ENCODE peak calls at places on chromosomes 5 and 9, in eight cellular contexts. I is tibial artery, U is IMR-90, F is adrenal gland, C is cardiac muscle cell, T is lung, S is heart left ventricle, A is stomach. V is an unnamed sample. For H3K4me1, the result is how much of the 10 kb centered on the place peaks cover.

GRCh38 chr5:153520952-153521351 is 30.5 kb downstream of the GRIA1 start:
- DNase-seq in I (no peak), U (peak), F (no peak), C (no peak), T (no peak), S (no peak), A (no peak), V (no peak)

GRCh38 chr5:22926574-22926973 is 73.4 kb upstream of the CDH12 start:
- DNase-seq in I (no peak), U (no peak), F (no peak), C (no peak), T (no peak), S (no peak), A (no peak), V (no peak)

GRCh38 chr5:103393131-103393754 is 134.7 kb downstream of the MACIR start:
- DNase-seq in I (no peak), U (no peak), F (peak), C (peak), T (no peak), S (no peak), A (no peak), V (no peak)

GRCh38 chr5:74934949-74935751 is 69.0 kb upstream of the FAM169A start:
- DNase-seq in I (no peak), U (peak), F (peak), C (no peak), T (no peak), S (no peak), A (no peak), V (no peak)

GRCh38 chr9:2559212-2560152 is 62.1 kb upstream of the VLDLR start:
- DNase-seq in I (peak), U (peak), F (peak), C (no peak), T (peak), S (peak), A (peak), V (peak)

GRCh38 chr5:148831590-148832565 is 5.5 kb downstream of the ADRB2 start:
- DNase-seq in I (no peak), U (no peak), F (peak), C (no peak), T (no peak), S (no peak), A (no peak), V (no peak)

GRCh38 chr5:181217111-181217804 is 5.8 kb upstream of the TRIM41 start:
- DNase-seq in I (peak), U (peak), F (peak), C (peak), T (no peak), S (peak), A (peak), V (no peak)

GRCh38 chr9:135591491-135592330 is 30.2 kb downstream of the PAEP start:
- DNase-seq in I (peak), U (no peak), F (no peak), C (no peak), T (no peak), S (peak), A (no peak), V (no peak)

GRCh38 chr9:115946530-115946929 is 207.1 kb upstream of the PAPPA start:
- DNase-seq in I (no peak), U (no peak), F (no peak), C (no peak), T (no peak), S (no peak), A (no peak), V (no peak)

GRCh38 chr5:9034671-9035070 is 511.2 kb downstream of the SEMA5A start:
- DNase-seq in I (no peak), U (peak), F (no peak), C (no peak), T (no peak), S (no peak), A (no peak), V (no peak)

GRCh38 chr9:73153793-73154227 is 2.1 kb downstream of the ANXA1 start:
- DNase-seq in I (no peak), U (peak), F (no peak), C (no peak), T (no peak), S (no peak), A (no peak), V (no peak)

GRCh38 chr9:112541690-112542089 is 55.1 kb downstream of the KIAA1958 start:
- DNase-seq in I (no peak), U (peak), F (peak), C (no peak), T (no peak), S (no peak), A (no peak), V (no peak)

GRCh38 chr5:151555760-151556576 is 35.2 kb downstream of the FAT2 start:
- DNase-seq in I (no peak), U (no peak), F (no peak), C (no peak), T (no peak), S (no peak), A (no peak), V (no peak)

GRCh38 chr5:154795235-154795596 is 40.0 kb downstream of the LARP1 start:
- DNase-seq in I (no peak), U (peak), F (no peak), C (no peak), T (no peak), S (no peak), A (no peak), V (no peak)

GRCh38 chr5:64784451-64785025 is 15.8 kb downstream of the CWC27 start:
- DNase-seq in I (peak), U (peak), F (peak), C (peak), T (peak), S (no peak), A (peak), V (peak)

GRCh38 chr9:107883496-107884120 is 394.0 kb upstream of the KLF4 start:
- DNase-seq in I (no peak), U (no peak), F (peak), C (no peak), T (no peak), S (no peak), A (no peak), V (no peak)

GRCh38 chr5:172299916-172300439 is 16.4 kb upstream of the UBTD2 start:
- DNase-seq in I (no peak), U (peak), F (peak), C (no peak), T (no peak), S (no peak), A (no peak), V (no peak)

GRCh38 chr9:137724114-137724445 is 105.3 kb downstream of the EHMT1 start:
- DNase-seq in I (no peak), U (peak), F (no peak), C (peak), T (no peak), S (no peak), A (no peak), V (no peak)

GRCh38 chr5:1523480-1523792 is 324 bp downstream of the LPCAT1 start:
- DNase-seq in I (no peak), U (no peak), F (no peak), C (no peak), T (no peak), S (no peak), A (no peak), V (no peak)

GRCh38 chr9:89036862-89037261 is 45.6 kb downstream of the S1PR3 start:
- DNase-seq in I (peak), U (no peak), F (peak), C (no peak), T (no peak), S (no peak), A (no peak), V (no peak)

GRCh38 chr5:149437369-149438040 is 58.4 kb upstream of the IL17B start:
- DNase-seq in I (no peak), U (no peak), F (no peak), C (no peak), T (no peak), S (no peak), A (no peak), V (no peak)

GRCh38 chr5:30414078-30414477 is 779.4 kb upstream of the CDH6 start:
- DNase-seq in I (no peak), U (no peak), F (no peak), C (no peak), T (no peak), S (no peak), A (no peak), V (no peak)

GRCh38 chr5:59637878-59638580 is 255.5 kb downstream of the PDE4D start:
- DNase-seq in I (no peak), U (no peak), F (no peak), C (no peak), T (no peak), S (no peak), A (no peak), V (no peak)

GRCh38 chr9:135049460-135049859 is 38.0 kb upstream of the OLFM1 start:
- DNase-seq in I (peak), U (no peak), F (no peak), C (no peak), T (no peak), S (no peak), A (peak), V (no peak)

GRCh38 chr9:95457769-95458168 is 59.0 kb downstream of the PTCH1 start:
- DNase-seq in I (no peak), U (peak), F (no peak), C (no peak), T (no peak), S (no peak), A (no peak), V (no peak)

GRCh38 chr9:78032599-78033457 is 1.2 kb upstream of the GNAQ start:
- DNase-seq in I (no peak), U (no peak), F (no peak), C (no peak), T (no peak), S (no peak), A (no peak), V (no peak)

GRCh38 chr9:136578915-136579637 is 33.2 kb upstream of the NOTCH1 start:
- DNase-seq in I (no peak), U (no peak), F (no peak), C (peak), T (no peak), S (peak), A (no peak), V (no peak)

GRCh38 chr9:87615547-87616148 is 110.3 kb upstream of the CTSL start:
- DNase-seq in I (no peak), U (no peak), F (no peak), C (no peak), T (no peak), S (no peak), A (peak), V (no peak)

GRCh38 chr9:20683351-20684034 is 566 bp upstream of the FOCAD start:
- DNase-seq in I (peak), U (peak), F (peak), C (peak), T (peak), S (no peak), A (peak), V (peak)

GRCh38 chr5:115379622-115380344 is 83.3 kb upstream of the CCDC112 start:
- DNase-seq in I (no peak), U (no peak), F (no peak), C (no peak), T (no peak), S (no peak), A (peak), V (no peak)

GRCh38 chr9:108035485-108035884 is 545.9 kb upstream of the KLF4 start:
- DNase-seq in I (no peak), U (peak), F (no peak), C (no peak), T (no peak), S (no peak), A (no peak), V (no peak)

GRCh38 chr9:133142657-133143592 is 20.8 kb downstream of the GBGT1 start:
- DNase-seq in I (no peak), U (no peak), F (no peak), C (no peak), T (no peak), S (peak), A (peak), V (no peak)

GRCh38 chr5:77869115-77869798 is 93.1 kb upstream of the TBCA start:
- DNase-seq in I (no peak), U (no peak), F (no peak), C (no peak), T (no peak), S (no peak), A (no peak), V (no peak)

GRCh38 chr9:98819231-98819630 is 11.8 kb downstream of the GALNT12 start:
- DNase-seq in I (no peak), U (no peak), F (no peak), C (no peak), T (no peak), S (no peak), A (no peak), V (no peak)

GRCh38 chr5:138391859-138392386 is 39.4 kb downstream of the KDM3B start:
- DNase-seq in I (no peak), U (no peak), F (no peak), C (peak), T (no peak), S (peak), A (no peak), V (no peak)

GRCh38 chr9:74555625-74556024 is 58.5 kb downstream of the RORB start:
- DNase-seq in I (no peak), U (no peak), F (no peak), C (no peak), T (no peak), S (no peak), A (no peak), V (no peak)

GRCh38 chr5:172407861-172408260 is 46.5 kb downstream of the SH3PXD2B start:
- DNase-seq in I (no peak), U (peak), F (peak), C (no peak), T (no peak), S (no peak), A (no peak), V (no peak)

GRCh38 chr5:170219615-170220014 is 13.2 kb upstream of the C5orf58 start:
- DNase-seq in I (no peak), U (peak), F (no peak), C (no peak), T (no peak), S (no peak), A (no peak), V (no peak)

GRCh38 chr5:16866795-16867584 is 69.1 kb downstream of the MYO10 start:
- DNase-seq in I (peak), U (peak), F (no peak), C (peak), T (no peak), S (no peak), A (peak), V (no peak)

GRCh38 chr5:16864566-16864965 is 71.5 kb downstream of the MYO10 start:
- DNase-seq in I (no peak), U (no peak), F (no peak), C (no peak), T (no peak), S (no peak), A (no peak), V (no peak)

GRCh38 chr5:16866220-16866619 is 69.9 kb downstream of the MYO10 start:
- DNase-seq in I (no peak), U (no peak), F (no peak), C (no peak), T (no peak), S (no peak), A (no peak), V (no peak)

GRCh38 chr5:16862777-16863176 is 73.3 kb downstream of the MYO10 start:
- DNase-seq in I (no peak), U (no peak), F (no peak), C (no peak), T (no peak), S (no peak), A (no peak), V (no peak)

DNA sequence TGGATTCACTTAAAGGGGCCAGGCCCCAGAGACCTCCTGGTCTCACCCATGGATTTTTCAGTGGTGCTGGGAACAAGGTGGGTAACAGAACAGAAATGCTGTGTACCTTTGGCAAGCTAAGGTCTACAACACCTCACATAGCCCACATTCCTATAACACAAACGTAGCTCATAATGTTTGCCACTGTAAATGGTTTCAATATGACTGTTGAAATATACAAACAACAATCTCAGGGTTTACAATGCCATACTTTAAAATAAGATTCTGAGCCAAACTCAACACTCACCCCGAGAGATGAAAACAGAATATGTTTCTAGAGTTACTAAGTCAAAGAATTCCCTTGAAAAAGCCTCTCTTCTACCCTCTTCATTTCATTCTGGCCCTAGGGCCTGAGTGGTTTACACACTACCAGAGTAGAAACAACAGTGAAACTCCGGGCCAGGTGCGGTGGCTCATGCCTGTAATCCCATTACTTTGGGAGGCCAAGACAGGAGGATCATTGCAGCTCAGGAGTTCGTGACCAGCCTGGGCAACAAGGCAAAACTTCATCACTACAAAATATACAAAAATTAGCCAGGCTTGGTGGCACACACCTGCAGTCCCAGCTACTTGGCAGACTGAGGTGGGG is 72.6 kb downstream of the MYO10 start:
- DNase-seq in I (no peak), U (no peak), F (no peak), C (no peak), T (peak), S (no peak), A (no peak), V (no peak)
- H3K4me1 ChIP-seq in I (under half), U (under half), F (under half), C (under half), T (under half), S (under half), A (under half), V (under half)

DNA sequence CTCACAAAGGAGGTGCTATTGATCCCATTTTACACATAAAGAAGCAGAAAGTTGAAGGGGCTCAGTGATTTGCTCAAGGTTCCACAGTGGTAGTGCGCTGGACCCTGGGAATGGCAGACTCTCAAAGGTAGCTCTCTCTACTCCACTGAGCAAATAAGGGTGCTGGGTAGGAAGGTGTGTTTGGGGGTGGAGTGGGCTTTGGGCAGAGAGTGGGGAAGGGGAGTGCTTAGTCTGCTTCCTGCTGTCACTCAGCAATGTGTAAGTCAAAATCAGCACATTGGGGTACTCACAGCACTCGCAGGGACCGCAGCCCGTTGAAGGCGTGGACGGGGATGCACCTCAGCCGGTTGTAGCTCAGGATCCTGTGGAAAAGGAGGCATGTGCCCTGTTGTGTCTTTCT is 142.8 kb upstream of the PANK3 start:
- DNase-seq in I (no peak), U (no peak), F (no peak), C (no peak), T (no peak), S (no peak), A (no peak), V (no peak)
- H3K27ac ChIP-seq in I (no peak), U (no peak), F (no peak), C (no peak), T (no peak), S (no peak), A (no peak), V (no peak)

DNA sequence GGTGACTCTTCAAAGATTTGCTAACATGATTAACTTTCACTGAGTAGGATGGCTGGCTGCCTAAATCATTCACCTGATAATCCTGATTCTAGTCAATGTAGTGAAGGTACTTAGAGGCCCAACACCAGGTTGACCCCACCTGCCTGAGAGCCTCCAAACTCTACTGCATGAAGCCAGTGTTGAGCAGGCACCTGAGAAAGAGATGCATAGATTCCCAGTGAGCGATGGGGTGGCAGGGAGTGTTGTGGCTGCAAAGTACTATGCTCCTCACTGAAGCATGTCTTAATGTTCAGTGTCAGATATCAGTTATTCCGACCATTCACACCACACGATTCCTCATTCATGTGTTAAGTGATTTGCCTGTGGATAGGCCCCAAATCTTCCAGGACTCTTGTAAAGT is 804.4 kb downstream of the TLE4 start:
- DNase-seq in I (no peak), U (no peak), F (no peak), C (no peak), T (no peak), S (no peak), A (no peak), V (no peak)
- TF ChIP-seq CTCF in I (no peak), U (no peak), F (no peak), C (no peak), T (no peak), S (no peak), A (no peak), V (no peak)

GRCh38 chr9:128094166-128094949 is 26.3 kb downstream of the SLC25A25 start:
- DNase-seq in I (peak), U (peak), F (peak), C (peak), T (peak), S (peak), A (peak), V (peak)
- H3K4me1 ChIP-seq in I (half or more), U (under half), F (half or more), C (under half), T (under half), S (half or more), A (half or more), V (half or more)